ENCODE peak calls at places on chromosomes 4 and X, in six cellular contexts. One of them, this sample, is unnamed.

GRCh38 chrX:16993791-16994318 is 47.4 kb downstream of the REPS2 start:
- DNase-seq in stomach: no peak
- DNase-seq in GM23248: no peak
- DNase-seq in aorta: no peak
- DNase-seq in GM12864: no peak
- DNase-seq in breast epithelium: no peak
- DNase-seq in this sample: no peak

GRCh38 chr4:177064116-177064515 is 245.6 kb upstream of the NEIL3 start:
- DNase-seq in breast epithelium: no peak
- DNase-seq in aorta: no peak
- DNase-seq in stomach: no peak
- DNase-seq in GM23248: no peak
- DNase-seq in GM12864: no peak
- DNase-seq in this sample: no peak

GRCh38 chr4:74268643-74269042 is 39.6 kb upstream of the EPGN start:
- DNase-seq in stomach: no peak
- DNase-seq in aorta: no peak
- DNase-seq in breast epithelium: no peak
- DNase-seq in GM12864: no peak
- DNase-seq in GM23248: no peak
- DNase-seq in this sample: no peak

GRCh38 chrX:119899125-119899524 is 3.4 kb downstream of the AKAP14 start:
- DNase-seq in aorta: no peak
- DNase-seq in breast epithelium: no peak
- DNase-seq in GM23248: peak
- DNase-seq in stomach: no peak
- DNase-seq in GM12864: no peak
- DNase-seq in this sample: no peak

GRCh38 chrX:101823236-101823635 is 108.6 kb downstream of the ZMAT1 start:
- DNase-seq in GM12864: no peak
- DNase-seq in GM23248: no peak
- DNase-seq in aorta: no peak
- DNase-seq in stomach: no peak
- DNase-seq in breast epithelium: no peak
- DNase-seq in this sample: no peak

GRCh38 chr4:83413676-83414075 is 41.9 kb downstream of the HELQ start:
- DNase-seq in breast epithelium: no peak
- DNase-seq in GM12864: no peak
- DNase-seq in aorta: no peak
- DNase-seq in GM23248: peak
- DNase-seq in stomach: no peak
- DNase-seq in this sample: no peak

GRCh38 chr4:25022198-25022597 is 8.5 kb downstream of the LGI2 start:
- DNase-seq in breast epithelium: no peak
- DNase-seq in GM12864: no peak
- DNase-seq in aorta: no peak
- DNase-seq in GM23248: no peak
- DNase-seq in stomach: no peak
- DNase-seq in this sample: no peak

GRCh38 chr4:133156096-133156495 is 7.0 kb downstream of the PCDH10 start:
- DNase-seq in GM12864: no peak
- DNase-seq in stomach: no peak
- DNase-seq in breast epithelium: no peak
- DNase-seq in aorta: no peak
- DNase-seq in GM23248: no peak
- DNase-seq in this sample: no peak

GRCh38 chr4:74109116-74109791 is 10.3 kb upstream of the CXCL2 start:
- DNase-seq in breast epithelium: peak
- DNase-seq in GM23248: peak
- DNase-seq in aorta: peak
- DNase-seq in GM12864: no peak
- DNase-seq in stomach: no peak
- DNase-seq in this sample: no peak

GRCh38 chr4:126440297-126440696 is 1125.5 kb downstream of the FAT4 start:
- DNase-seq in GM23248: no peak
- DNase-seq in breast epithelium: no peak
- DNase-seq in GM12864: no peak
- DNase-seq in stomach: no peak
- DNase-seq in aorta: no peak
- DNase-seq in this sample: no peak

GRCh38 chr4:128573781-128574508 is 235.6 kb upstream of the JADE1 start:
- DNase-seq in aorta: no peak
- DNase-seq in breast epithelium: no peak
- DNase-seq in GM12864: no peak
- DNase-seq in stomach: no peak
- DNase-seq in GM23248: peak
- DNase-seq in this sample: no peak

GRCh38 chrX:110407910-110408545 is 49.4 kb downstream of the RTL9 start:
- DNase-seq in GM12864: no peak
- DNase-seq in GM23248: peak
- DNase-seq in breast epithelium: peak
- DNase-seq in aorta: no peak
- DNase-seq in stomach: no peak
- DNase-seq in this sample: peak

GRCh38 chrX:123983240-123983639 is 21.7 kb downstream of the STAG2 start:
- DNase-seq in GM23248: no peak
- DNase-seq in breast epithelium: no peak
- DNase-seq in aorta: no peak
- DNase-seq in stomach: no peak
- DNase-seq in GM12864: no peak
- DNase-seq in this sample: no peak

GRCh38 chr4:112113786-112114185 is 31.5 kb upstream of the FAM241A start:
- DNase-seq in aorta: no peak
- DNase-seq in stomach: no peak
- DNase-seq in GM23248: no peak
- DNase-seq in breast epithelium: no peak
- DNase-seq in GM12864: no peak
- DNase-seq in this sample: no peak

GRCh38 chrX:37712458-37712857 is 26.9 kb downstream of the XK start:
- DNase-seq in GM23248: peak
- DNase-seq in breast epithelium: no peak
- DNase-seq in GM12864: no peak
- DNase-seq in stomach: no peak
- DNase-seq in aorta: no peak
- DNase-seq in this sample: no peak

GRCh38 chr4:7632341-7632740 is 197.6 kb upstream of the PSAPL1 start:
- DNase-seq in stomach: no peak
- DNase-seq in breast epithelium: no peak
- DNase-seq in GM12864: no peak
- DNase-seq in GM23248: no peak
- DNase-seq in aorta: no peak
- DNase-seq in this sample: peak

GRCh38 chr4:139509727-139510410 is 46.1 kb downstream of the SETD7 start:
- DNase-seq in breast epithelium: no peak
- DNase-seq in aorta: no peak
- DNase-seq in GM23248: peak
- DNase-seq in GM12864: no peak
- DNase-seq in stomach: peak
- DNase-seq in this sample: no peak

GRCh38 chrX:119127643-119128042 is at the start of gene KIAA1210:
- DNase-seq in stomach: no peak
- DNase-seq in aorta: no peak
- DNase-seq in breast epithelium: no peak
- DNase-seq in GM12864: no peak
- DNase-seq in GM23248: no peak
- DNase-seq in this sample: no peak

GRCh38 chr4:3074078-3074845 is at the start of the genes HTT and HTT-AS:
- DNase-seq in GM23248: peak
- DNase-seq in aorta: peak
- DNase-seq in breast epithelium: peak
- DNase-seq in GM12864: peak
- DNase-seq in stomach: peak
- DNase-seq in this sample: peak

GRCh38 chrX:72554448-72555140 is 18.0 kb downstream of the HDAC8 start:
- DNase-seq in breast epithelium: no peak
- DNase-seq in GM12864: no peak
- DNase-seq in aorta: peak
- DNase-seq in stomach: no peak
- DNase-seq in GM23248: no peak
- DNase-seq in this sample: peak

GRCh38 chrX:19174401-19175025 is 52.2 kb upstream of the ADGRG2 start:
- DNase-seq in breast epithelium: no peak
- DNase-seq in GM23248: peak
- DNase-seq in stomach: no peak
- DNase-seq in aorta: no peak
- DNase-seq in GM12864: no peak
- DNase-seq in this sample: no peak

GRCh38 chr4:89535251-89535650 is 227.7 kb upstream of the GPRIN3 start:
- DNase-seq in aorta: no peak
- DNase-seq in stomach: no peak
- DNase-seq in breast epithelium: no peak
- DNase-seq in GM12864: no peak
- DNase-seq in GM23248: peak
- DNase-seq in this sample: no peak

GRCh38 chr4:147339116-147339515 is 141.8 kb upstream of the EDNRA start:
- DNase-seq in GM12864: no peak
- DNase-seq in GM23248: no peak
- DNase-seq in aorta: no peak
- DNase-seq in stomach: no peak
- DNase-seq in breast epithelium: no peak
- DNase-seq in this sample: no peak

DNA sequence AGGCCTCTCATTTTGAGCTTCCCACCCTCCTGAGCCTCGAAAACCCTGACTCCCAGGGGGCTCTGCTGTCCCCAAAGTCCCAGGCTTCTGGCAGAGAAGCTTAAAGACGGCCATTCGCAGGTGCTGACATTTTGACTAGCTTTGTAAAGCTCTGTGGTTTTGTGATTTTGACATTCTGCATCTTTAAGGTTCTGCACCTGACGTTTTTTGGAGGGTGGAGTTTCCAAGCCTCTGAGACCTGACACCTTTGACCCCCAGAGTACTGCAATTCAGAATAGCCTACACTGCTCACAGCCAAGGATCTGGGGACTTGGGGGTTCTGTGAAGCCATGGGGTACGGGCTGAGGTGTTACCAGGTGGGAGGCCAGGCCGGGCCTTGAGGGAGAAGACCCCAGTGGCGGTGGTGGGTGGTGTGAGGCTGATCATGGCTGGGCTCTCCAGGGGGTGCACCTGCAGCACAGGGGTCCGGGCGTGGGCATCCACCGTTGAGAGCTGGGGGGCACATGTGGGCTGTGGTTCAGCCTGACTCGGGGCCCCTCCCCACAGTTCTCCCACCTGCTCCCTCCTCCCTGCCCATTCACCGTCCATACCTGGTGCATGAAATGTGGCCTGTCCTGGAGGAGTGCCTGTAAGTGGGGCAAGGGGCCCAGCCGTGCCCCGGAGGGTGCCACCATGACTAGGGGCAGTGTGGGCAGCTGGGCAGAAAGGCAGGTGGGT is 7.3 kb downstream of the FOXP3 start:
- DNase-seq in breast epithelium: no peak
- DNase-seq in GM23248: no peak
- DNase-seq in GM12864: no peak
- DNase-seq in stomach: no peak
- DNase-seq in aorta: no peak
- DNase-seq in this sample: no peak
- H3K4me3 ChIP-seq in breast epithelium: no peak
- H3K4me3 ChIP-seq in GM23248: no peak
- H3K4me3 ChIP-seq in GM12864: no peak
- H3K4me3 ChIP-seq in stomach: no peak
- H3K4me3 ChIP-seq in aorta: no peak
- H3K4me3 ChIP-seq in this sample: no peak

GRCh38 chrX:74924449-74925209 is 623 bp downstream of the NEXMIF start:
- DNase-seq in GM23248: peak
- DNase-seq in breast epithelium: peak
- DNase-seq in GM12864: no peak
- DNase-seq in stomach: peak
- DNase-seq in aorta: peak
- DNase-seq in this sample: peak

GRCh38 chrX:74923942-74924448 is 1.3 kb downstream of the NEXMIF start:
- DNase-seq in stomach: no peak
- DNase-seq in breast epithelium: no peak
- DNase-seq in aorta: peak
- DNase-seq in GM12864: no peak
- DNase-seq in GM23248: peak
- DNase-seq in this sample: peak

GRCh38 chrX:74925210-74926088 is at the start of gene NEXMIF:
- DNase-seq in GM23248: peak
- DNase-seq in stomach: peak
- DNase-seq in GM12864: no peak
- DNase-seq in aorta: peak
- DNase-seq in breast epithelium: no peak
- DNase-seq in this sample: peak

DNA sequence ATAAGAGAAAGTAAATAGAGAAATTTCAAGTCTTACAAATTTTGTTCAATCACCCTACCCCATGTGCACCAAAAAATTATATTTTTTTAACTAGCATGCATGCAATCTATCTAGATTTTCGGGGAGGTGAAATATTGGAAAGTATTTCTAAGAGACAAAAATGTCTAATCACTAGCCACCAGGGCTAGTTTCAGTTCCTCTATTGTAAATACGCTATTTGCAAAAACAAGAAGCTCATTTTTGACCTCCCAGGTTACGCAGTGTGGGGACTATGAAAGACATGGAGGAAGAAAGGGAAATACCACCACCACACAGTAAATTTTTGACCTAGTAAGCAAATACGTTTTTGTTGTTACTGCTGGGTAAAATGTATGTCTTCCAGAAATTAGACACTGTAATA is 2.3 kb downstream of the NEXMIF start:
- DNase-seq in aorta: no peak
- DNase-seq in stomach: no peak
- DNase-seq in GM12864: peak
- DNase-seq in breast epithelium: no peak
- DNase-seq in GM23248: no peak
- DNase-seq in this sample: no peak
- H3K4me3 ChIP-seq in aorta: no peak
- H3K4me3 ChIP-seq in stomach: no peak
- H3K4me3 ChIP-seq in GM12864: no peak
- H3K4me3 ChIP-seq in breast epithelium: no peak
- H3K4me3 ChIP-seq in GM23248: no peak
- H3K4me3 ChIP-seq in this sample: no peak

GRCh38 chrX:135050603-135051002 is 1.3 kb downstream of the RTL8A start:
- DNase-seq in GM12864: no peak
- DNase-seq in GM23248: no peak
- DNase-seq in stomach: no peak
- DNase-seq in aorta: no peak
- DNase-seq in breast epithelium: no peak
- DNase-seq in this sample: no peak
- H3K4me3 ChIP-seq in GM12864: no peak
- H3K4me3 ChIP-seq in GM23248: peak
- H3K4me3 ChIP-seq in stomach: no peak
- H3K4me3 ChIP-seq in aorta: no peak
- H3K4me3 ChIP-seq in breast epithelium: no peak
- H3K4me3 ChIP-seq in this sample: no peak

GRCh38 chrX:40149286-40150175 is 51.8 kb upstream of the BCOR start:
- DNase-seq in GM23248: no peak
- DNase-seq in aorta: no peak
- DNase-seq in GM12864: no peak
- DNase-seq in stomach: no peak
- DNase-seq in breast epithelium: no peak
- DNase-seq in this sample: no peak
- H3K4me3 ChIP-seq in GM23248: no peak
- H3K4me3 ChIP-seq in aorta: no peak
- H3K4me3 ChIP-seq in GM12864: no peak
- H3K4me3 ChIP-seq in stomach: no peak
- H3K4me3 ChIP-seq in breast epithelium: no peak
- H3K4me3 ChIP-seq in this sample: no peak

This sample was measured in Peyer's patch.